ENCODE peak calls at places on chromosomes 5 and 9, in nine cellular contexts. K is brain microvascular endothelial cell, M is esophagus squamous epithelium, A is choroid plexus epithelial cell, C is pancreas, L is fibroblast of the aortic adventitia, B is lung, S is H1, N is heart right ventricle. P is an unnamed sample.

GRCh38 chr5:178458140-178458539 is 132.1 kb downstream of the COL23A1 start:
- DNase-seq in K (no peak), M (no peak), A (no peak), C (no peak), L (no peak), B (no peak), S (no peak), N (no peak), P (no peak)

GRCh38 chr5:5179079-5179478 is 38.9 kb downstream of the ADAMTS16 start:
- DNase-seq in K (no peak), M (no peak), A (no peak), C (no peak), L (no peak), B (no peak), S (no peak), N (no peak), P (no peak)

GRCh38 chr9:81575976-81576375 is 113.4 kb downstream of the TLE1 start:
- DNase-seq in K (no peak), M (no peak), A (peak; percentile 51), C (no peak), L (peak; percentile 27), B (no peak), S (no peak), N (no peak), P (peak; percentile 34)

GRCh38 chr5:143019614-143020515 is 249.7 kb downstream of the ARHGAP26 start:
- DNase-seq in K (no peak), M (no peak), A (peak; percentile 46), C (no peak), L (no peak), B (no peak), S (no peak), N (no peak), P (peak; percentile 69)

GRCh38 chr5:95591490-95591901 is 28.4 kb upstream of the GPR150 start:
- DNase-seq in K (peak; percentile 84), M (no peak), A (peak; percentile 89), C (no peak), L (peak; percentile 60), B (no peak), S (no peak), N (no peak), P (peak; percentile 66)

GRCh38 chr9:78906356-78906755 is 609.4 kb downstream of the PSAT1 start:
- DNase-seq in K (no peak), M (no peak), A (no peak), C (no peak), L (no peak), B (no peak), S (no peak), N (no peak), P (no peak)

GRCh38 chr9:124813496-124814177 is 36.7 kb downstream of the OLFML2A start:
- DNase-seq in K (no peak), M (no peak), A (peak; percentile 40), C (no peak), L (no peak), B (no peak), S (no peak), N (no peak), P (no peak)

GRCh38 chr9:32339424-32339823 is 45.0 kb upstream of the ACO1 start:
- DNase-seq in K (no peak), M (no peak), A (no peak), C (no peak), L (no peak), B (no peak), S (no peak), N (no peak), P (no peak)

GRCh38 chr5:129930221-129930620 is 26.0 kb downstream of the CHSY3 start:
- DNase-seq in K (no peak), M (no peak), A (peak; percentile 10), C (no peak), L (peak; percentile 35), B (no peak), S (no peak), N (no peak), P (no peak)

GRCh38 chr5:176653401-176653800 is 6.1 kb downstream of the TSPAN17 start:
- DNase-seq in K (no peak), M (no peak), A (no peak), C (no peak), L (peak; percentile 20), B (no peak), S (no peak), N (no peak), P (no peak)

GRCh38 chr9:69121155-69122085 is 52.7 kb upstream of the TJP2 start:
- DNase-seq in K (peak; percentile 7), M (no peak), A (peak; percentile 28), C (peak; percentile 80), L (peak; percentile 43), B (peak; percentile 71), S (no peak), N (peak; percentile 61), P (no peak)

GRCh38 chr5:45385321-45386058 is 310.7 kb downstream of the HCN1 start:
- DNase-seq in K (peak; percentile 33), M (no peak), A (peak; percentile 85), C (no peak), L (peak; percentile 0), B (no peak), S (no peak), N (no peak), P (no peak)

GRCh38 chr5:124906339-124907097 is 160.1 kb upstream of the ZNF608 start:
- DNase-seq in K (peak; percentile 64), M (no peak), A (peak; percentile 85), C (peak; percentile 58), L (peak; percentile 94), B (peak; percentile 46), S (no peak), N (peak; percentile 55), P (peak; percentile 91)

GRCh38 chr9:71619926-71620325 is 148.4 kb downstream of the CEMIP2 start:
- DNase-seq in K (no peak), M (no peak), A (no peak), C (no peak), L (no peak), B (no peak), S (no peak), N (no peak), P (no peak)

GRCh38 chr5:115497200-115497599 is 47.4 kb downstream of the FEM1C start:
- DNase-seq in K (no peak), M (no peak), A (no peak), C (no peak), L (no peak), B (no peak), S (no peak), N (no peak), P (no peak)

GRCh38 chr5:139776856-139777255 is 18.8 kb upstream of the PSD2 start:
- DNase-seq in K (no peak), M (no peak), A (no peak), C (no peak), L (no peak), B (no peak), S (no peak), N (no peak), P (no peak)

GRCh38 chr5:98474211-98474610 is 299.3 kb upstream of the RGMB start:
- DNase-seq in K (no peak), M (no peak), A (no peak), C (no peak), L (no peak), B (no peak), S (no peak), N (no peak), P (no peak)

GRCh38 chr5:115551415-115551814 is 6.8 kb upstream of the FEM1C start:
- DNase-seq in K (peak; percentile 21), M (no peak), A (peak; percentile 34), C (no peak), L (peak; percentile 83), B (no peak), S (no peak), N (no peak), P (peak; percentile 57)

GRCh38 chr9:72315089-72315509 is 49.9 kb downstream of the ZFAND5 start:
- DNase-seq in K (no peak), M (no peak), A (peak; percentile 90), C (peak; percentile 60), L (peak; percentile 82), B (peak; percentile 56), S (no peak), N (peak; percentile 57), P (peak; percentile 86)

GRCh38 chr9:69444021-69444420 is 119.0 kb downstream of the ENTREP1 start:
- DNase-seq in K (peak; percentile 62), M (no peak), A (no peak), C (no peak), L (peak; percentile 72), B (no peak), S (no peak), N (no peak), P (peak; percentile 12)

GRCh38 chr5:156778752-156779151 is 71.3 kb upstream of the PPP1R2B start:
- DNase-seq in K (no peak), M (no peak), A (no peak), C (no peak), L (no peak), B (no peak), S (no peak), N (no peak), P (no peak)
- TF ChIP-seq CTCF in K (no peak), M (no peak), A (no peak), C (no peak), L (no peak), B (no peak), S (no peak), N (no peak), P (no peak)

GRCh38 chr5:151021771-151022170 is 1.4 kb downstream of the GPX3 start:
- DNase-seq in K (no peak), M (no peak), A (no peak), C (no peak), L (peak; percentile 72), B (no peak), S (no peak), N (no peak), P (no peak)
- H3K4me3 ChIP-seq in K (no peak overlapping the region), M (peak overlapping the region; percentile 87), A (no peak overlapping the region), C (peak overlapping the region; percentile 75), L (no peak overlapping the region), B (peak overlapping the region; percentile 65), S (no peak overlapping the region), N (peak overlapping the region; percentile 68), P (no peak overlapping the region)

GRCh38 chr5:3199941-3200340 is 395.7 kb upstream of the IRX1 start:
- DNase-seq in K (no peak), M (no peak), A (no peak), C (no peak), L (no peak), B (no peak), S (no peak), N (no peak), P (no peak)
- TF ChIP-seq CTCF in K (no peak), M (no peak), A (no peak), C (no peak), L (no peak), B (no peak), S (peak; percentile 10), N (no peak), P (no peak)

GRCh38 chr9:109319072-109319630 is 1.7 kb downstream of the EPB41L4B start:
- DNase-seq in K (no peak), M (no peak), A (no peak), C (peak; percentile 82), L (no peak), B (no peak), S (no peak), N (no peak), P (no peak)
- H3K4me3 ChIP-seq in K (no peak overlapping the region), M (peak overlapping the region; percentile 37), A (peak overlapping the region; percentile 60), C (peak overlapping the region; percentile 75), L (no peak overlapping the region), B (peak overlapping the region; percentile 17), S (peak overlapping the region; percentile 81), N (peak overlapping the region; percentile 54), P (no peak overlapping the region)

GRCh38 chr5:53482717-53483638 is 2.5 kb downstream of the FST start:
- DNase-seq in K (no peak), M (no peak), A (peak; percentile 51), C (peak; percentile 73), L (peak; percentile 52), B (peak; percentile 35), S (no peak), N (peak; percentile 40), P (peak; percentile 39)
- TF ChIP-seq CTCF in K (peak; percentile 59), M (no peak), A (peak; percentile 63), C (no peak), L (peak; percentile 34), B (no peak), S (peak; percentile 79), N (no peak), P (peak; percentile 28)

P was measured in fibroblast of villous mesenchyme.